ENCODE peak calls at places on chromosomes 7 and 10, in eight cellular contexts. P is GM23338, R is neural progenitor cell, W is OCI-LY7, J is IMR-90, M is HepG2, C is MM.1S, U is hepatocyte. F is an unnamed sample.
A peak's percentile ranks its signal among the peaks of the same experiment; 100 is the strongest.

GRCh38 chr7:95675016-95675415 is 78.7 kb upstream of the PDK4 start:
- DNase-seq in P (peak; percentile 26), J (no peak), C (no peak), W (no peak), U (no peak), M (no peak), R (no peak), F (no peak)

GRCh38 chr7:90629306-90629918 is 33.3 kb downstream of the CDK14 start:
- DNase-seq in J (peak; percentile 63), M (peak; percentile 46), P (peak; percentile 84), C (peak; percentile 37), R (peak; percentile 70), U (peak; percentile 45), W (peak; percentile 49), F (no peak)

GRCh38 chr10:123458933-123459332 is 207.2 kb upstream of the GPR26 start:
- DNase-seq in P (no peak), R (no peak), J (no peak), M (no peak), U (no peak), W (peak; percentile 11), C (no peak), F (no peak)

GRCh38 chr7:47799529-47799928 is 148.7 kb downstream of the PKD1L1 start:
- DNase-seq in C (no peak), P (no peak), J (peak; percentile 50), R (no peak), M (no peak), W (no peak), U (no peak), F (no peak)

GRCh38 chr10:122657734-122658133 is 41.9 kb downstream of the C10orf120 start:
- DNase-seq in W (no peak), U (no peak), J (no peak), R (no peak), M (no peak), P (no peak), C (no peak), F (no peak)

GRCh38 chr7:155804897-155805825 is 7.1 kb downstream of the SHH start:
- DNase-seq in W (no peak), C (peak; percentile 57), P (peak; percentile 87), R (peak; percentile 93), U (peak; percentile 81), J (peak; percentile 65), M (no peak), F (peak; percentile 78)

GRCh38 chr10:52740913-52741675 is 31.5 kb downstream of the MBL2 start:
- DNase-seq in M (peak; percentile 66), U (peak; percentile 55), P (peak; percentile 85), W (peak; percentile 55), R (peak; percentile 65), C (peak; percentile 42), J (peak; percentile 17), F (peak; percentile 39)

GRCh38 chr10:17006631-17007161 is 122.9 kb downstream of the CUBN start:
- DNase-seq in U (no peak), C (no peak), W (no peak), R (no peak), J (peak; percentile 59), M (no peak), P (no peak), F (no peak)

GRCh38 chr7:12158334-12159060 is 52.6 kb upstream of the TMEM106B start:
- DNase-seq in J (peak; percentile 64), C (no peak), P (no peak), M (peak; percentile 3), U (no peak), R (no peak), W (no peak), F (no peak)

GRCh38 chr10:112886463-112886862 is 63.6 kb upstream of the TCF7L2 start:
- DNase-seq in U (no peak), J (no peak), C (no peak), W (no peak), P (peak; percentile 39), M (no peak), R (no peak), F (no peak)

GRCh38 chr7:96344236-96344635 is 22.3 kb upstream of the SLC25A13 start:
- DNase-seq in J (no peak), M (no peak), R (no peak), P (no peak), U (no peak), W (no peak), C (no peak), F (no peak)

GRCh38 chr10:62058896-62059423 is 157.5 kb downstream of the ARID5B start:
- DNase-seq in J (no peak), U (no peak), W (no peak), M (no peak), R (no peak), P (no peak), C (no peak), F (no peak)

GRCh38 chr10:72204296-72204695 is 11.5 kb upstream of the ANAPC16 start:
- DNase-seq in P (no peak), R (no peak), M (no peak), W (no peak), U (no peak), J (no peak), C (no peak), F (no peak)

GRCh38 chr7:84914598-84914997 is 272.3 kb downstream of the SEMA3D start:
- DNase-seq in U (no peak), J (no peak), W (no peak), P (peak; percentile 42), M (peak; percentile 30), R (peak; percentile 9), C (peak; percentile 24), F (no peak)

GRCh38 chr10:4498763-4499251 is 327.2 kb upstream of the AKR1E2 start:
- DNase-seq in M (no peak), C (no peak), R (no peak), U (peak; percentile 67), W (no peak), J (peak; percentile 94), P (no peak), F (no peak)

GRCh38 chr7:2843191-2843685 is 870 bp downstream of the GNA12 start:
- DNase-seq in J (no peak), U (no peak), R (no peak), M (no peak), W (no peak), C (no peak), P (no peak), F (no peak)

GRCh38 chr10:83539528-83540308 is 599.6 kb upstream of the GHITM start:
- DNase-seq in P (peak; percentile 48), U (peak; percentile 54), M (no peak), R (no peak), C (peak; percentile 12), J (no peak), W (no peak), F (no peak)

GRCh38 chr10:120508393-120508792 is 51.4 kb downstream of the PLPP4 start:
- DNase-seq in P (no peak), C (no peak), M (no peak), R (no peak), U (no peak), W (no peak), J (no peak), F (no peak)

GRCh38 chr7:139079861-139080260 is 29.7 kb downstream of the ZC3HAV1 start:
- DNase-seq in W (no peak), C (no peak), J (no peak), P (no peak), U (no peak), R (no peak), M (no peak), F (no peak)
- H3K36me3 ChIP-seq in W (peaks cover 99% of the 10 kb centered on the region), C (peaks cover 28% of the 10 kb centered on the region), J (peaks cover 27% of the 10 kb centered on the region), P (no peaks in the 10 kb centered on the region), U (no peaks in the 10 kb centered on the region), R (no peaks in the 10 kb centered on the region), M (peaks cover 72% of the 10 kb centered on the region), F (peaks cover 13% of the 10 kb centered on the region)

DNA sequence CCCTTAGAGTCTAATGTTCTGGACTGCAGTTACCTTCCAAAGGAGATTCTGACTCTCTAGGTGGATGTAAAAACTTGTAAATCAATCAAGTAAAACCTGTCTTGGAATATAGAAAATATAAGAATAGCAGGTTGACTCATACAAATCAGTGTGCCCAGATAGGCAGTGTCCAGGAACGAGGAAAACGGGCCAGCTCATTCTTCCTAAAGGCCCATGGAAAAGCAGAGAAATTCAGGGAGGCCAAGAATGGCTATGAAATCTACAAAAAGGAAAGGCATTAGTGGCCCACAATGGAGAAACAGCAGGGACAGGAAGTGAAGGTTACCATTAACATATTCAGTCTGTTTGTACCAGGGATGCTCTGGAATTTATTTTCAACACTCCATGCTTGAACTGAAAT is 14.9 kb downstream of the GLI3 start:
- DNase-seq in U (no peak), C (no peak), J (no peak), M (no peak), R (peak; percentile 51), W (no peak), P (peak; percentile 85), F (no peak)
- H3K4me3 ChIP-seq in U (no peak overlapping the region), C (no peak overlapping the region), J (no peak overlapping the region), M (no peak overlapping the region), R (peak overlapping the region; percentile 20), W (no peak overlapping the region), P (peak overlapping the region; percentile 13), F (no peak overlapping the region)

GRCh38 chr7:73700070-73700423 is 16.6 kb downstream of the BUD23 start:
- DNase-seq in W (no peak), C (no peak), J (no peak), R (no peak), U (peak; percentile 8), P (no peak), M (no peak), F (no peak)

GRCh38 chr7:73702665-73703064 is 16.8 kb downstream of the STX1A start:
- DNase-seq in W (no peak), C (no peak), R (no peak), U (no peak), M (no peak), J (no peak), P (no peak), F (peak; percentile 16)

GRCh38 chr7:73702226-73702625 is 17.2 kb downstream of the STX1A start:
- DNase-seq in M (no peak), W (no peak), C (no peak), R (no peak), U (peak; percentile 39), P (no peak), J (no peak), F (peak; percentile 54)

GRCh38 chr7:73700581-73701134 is 17.3 kb downstream of the BUD23 start:
- DNase-seq in C (no peak), R (no peak), U (no peak), W (no peak), J (no peak), P (no peak), M (no peak), F (no peak)

DNA sequence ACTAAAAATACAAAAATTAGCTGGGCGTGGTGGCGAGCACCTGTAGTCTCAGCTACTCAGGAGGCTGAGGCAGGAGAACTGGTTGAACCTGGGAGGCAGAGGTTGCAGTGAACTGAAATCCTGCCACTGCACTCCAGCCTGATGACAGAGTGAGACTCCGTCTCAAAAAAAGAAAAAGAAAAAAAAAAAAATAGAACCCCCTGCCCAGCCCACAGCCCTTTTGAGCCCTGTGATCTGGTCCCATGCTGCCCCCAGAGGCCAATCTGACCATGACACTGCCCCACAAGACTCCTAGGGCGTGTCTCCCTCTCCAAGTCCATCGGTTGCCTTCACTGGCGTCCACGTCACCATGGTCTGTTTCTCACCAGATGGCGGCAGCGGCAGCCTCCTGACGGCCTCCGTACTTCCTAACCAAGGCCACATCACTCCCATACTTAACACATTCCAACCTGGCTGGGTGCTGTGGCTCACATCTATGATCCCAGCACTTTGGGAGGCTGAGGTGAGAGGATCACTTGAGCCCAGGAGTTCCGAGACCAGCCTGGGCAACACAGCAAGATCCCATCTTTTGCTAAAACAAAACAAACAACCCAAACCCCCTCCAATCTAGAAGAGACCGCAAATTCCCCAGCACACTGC is 18.0 kb downstream of the STX1A start:
- DNase-seq in W (peak; percentile 35), U (peak; percentile 73), J (peak; percentile 33), R (peak; percentile 75), M (peak; percentile 54), C (no peak), P (peak; percentile 94), F (peak; percentile 32)
- H4K20me1 ChIP-seq in W (no peaks in the 10 kb centered on the region), U (no peaks in the 10 kb centered on the region), J (peaks cover 36% of the 10 kb centered on the region), R (peaks cover 21% of the 10 kb centered on the region), M (peaks cover 5% of the 10 kb centered on the region), C (no peaks in the 10 kb centered on the region), P (no peaks in the 10 kb centered on the region), F (peaks cover 14% of the 10 kb centered on the region)

GRCh38 chr7:138513344-138513871 is 53.3 kb downstream of the TRIM24 start:
- DNase-seq in R (no peak), P (no peak), C (no peak), M (no peak), U (no peak), W (no peak), J (no peak), F (no peak)
- H3K36me3 ChIP-seq in R (peaks cover 48% of the 10 kb centered on the region), P (peaks cover 52% of the 10 kb centered on the region), C (no peaks in the 10 kb centered on the region), M (peaks cover 76% of the 10 kb centered on the region), U (peaks cover 8% of the 10 kb centered on the region), W (peaks cover 67% of the 10 kb centered on the region), J (peaks cover 8% of the 10 kb centered on the region), F (peaks cover 26% of the 10 kb centered on the region)